ENCODE peak calls at places on chromosome 15, in four cellular contexts. One of them, this sample, is unnamed.
A peak's percentile ranks its signal among the peaks of the same experiment; 100 is the strongest.

GRCh38 chr15:85582719-85583089 is 202.3 kb downstream of the AKAP13 start:
- DNase-seq in upper lobe of left lung: peak; percentile 71
- DNase-seq in IMR-90: peak; percentile 46
- DNase-seq in pancreas: no peak
- DNase-seq in this sample: peak; percentile 35

GRCh38 chr15:89479173-89479572 is 17.2 kb downstream of the RHCG start:
- DNase-seq in IMR-90: no peak
- DNase-seq in pancreas: no peak
- DNase-seq in upper lobe of left lung: no peak
- DNase-seq in this sample: no peak

GRCh38 chr15:74780983-74781672 is 752 bp upstream of the CSK start:
- DNase-seq in pancreas: no peak
- DNase-seq in IMR-90: peak; percentile 28
- DNase-seq in upper lobe of left lung: peak; percentile 78
- DNase-seq in this sample: no peak

GRCh38 chr15:51093865-51094605 is 671 bp downstream of the TNFAIP8L3 start:
- DNase-seq in upper lobe of left lung: peak; percentile 41
- DNase-seq in IMR-90: no peak
- DNase-seq in pancreas: peak; percentile 71
- DNase-seq in this sample: no peak

GRCh38 chr15:88832791-88833190 is 29.6 kb downstream of the ACAN start:
- DNase-seq in pancreas: no peak
- DNase-seq in upper lobe of left lung: no peak
- DNase-seq in IMR-90: no peak
- DNase-seq in this sample: no peak

GRCh38 chr15:81981888-81982287 is 63.9 kb downstream of the MEX3B start:
- DNase-seq in IMR-90: no peak
- DNase-seq in upper lobe of left lung: no peak
- DNase-seq in pancreas: no peak
- DNase-seq in this sample: no peak

GRCh38 chr15:91271565-91272153 is 171.6 kb downstream of the SV2B start:
- DNase-seq in pancreas: no peak
- DNase-seq in upper lobe of left lung: peak; percentile 35
- DNase-seq in IMR-90: peak; percentile 65
- DNase-seq in this sample: no peak

GRCh38 chr15:98844261-98844660 is 163.3 kb downstream of the PGPEP1L start:
- DNase-seq in upper lobe of left lung: no peak
- DNase-seq in IMR-90: no peak
- DNase-seq in pancreas: no peak
- DNase-seq in this sample: no peak

GRCh38 chr15:25803541-25803940 is 59.6 kb downstream of the ATP10A start:
- DNase-seq in IMR-90: no peak
- DNase-seq in upper lobe of left lung: peak; percentile 16
- DNase-seq in pancreas: no peak
- DNase-seq in this sample: no peak

GRCh38 chr15:100341662-100342560 is at the start of gene ADAMTS17:
- DNase-seq in IMR-90: peak; percentile 39
- DNase-seq in upper lobe of left lung: peak; percentile 96
- DNase-seq in pancreas: peak; percentile 93
- DNase-seq in this sample: peak; percentile 96

GRCh38 chr15:93035953-93036810 is 52.8 kb downstream of the RGMA start:
- DNase-seq in upper lobe of left lung: peak; percentile 66
- DNase-seq in pancreas: peak; percentile 66
- DNase-seq in IMR-90: peak; percentile 30
- DNase-seq in this sample: peak; percentile 48

GRCh38 chr15:48696627-48697312 is 51.3 kb upstream of the FBN1 start:
- DNase-seq in IMR-90: peak; percentile 58
- DNase-seq in upper lobe of left lung: no peak
- DNase-seq in pancreas: no peak
- DNase-seq in this sample: no peak

GRCh38 chr15:65990298-65990981 is 121.1 kb downstream of the RAB11A start:
- DNase-seq in upper lobe of left lung: no peak
- DNase-seq in IMR-90: no peak
- DNase-seq in pancreas: no peak
- DNase-seq in this sample: no peak

GRCh38 chr15:90664650-90665287 is 52.4 kb upstream of the BLM start:
- DNase-seq in upper lobe of left lung: peak; percentile 46
- DNase-seq in pancreas: peak; percentile 72
- DNase-seq in IMR-90: peak; percentile 31
- DNase-seq in this sample: no peak

GRCh38 chr15:88603885-88604284 is 17.3 kb upstream of the AEN start:
- DNase-seq in upper lobe of left lung: no peak
- DNase-seq in pancreas: no peak
- DNase-seq in IMR-90: no peak
- DNase-seq in this sample: no peak

GRCh38 chr15:87477056-87477455 is 779.5 kb downstream of the NTRK3 start:
- DNase-seq in pancreas: no peak
- DNase-seq in IMR-90: no peak
- DNase-seq in upper lobe of left lung: no peak
- DNase-seq in this sample: no peak

GRCh38 chr15:85625856-85626255 is 168.9 kb downstream of the KLHL25 start:
- DNase-seq in upper lobe of left lung: no peak
- DNase-seq in IMR-90: peak; percentile 96
- DNase-seq in pancreas: no peak
- DNase-seq in this sample: no peak

GRCh38 chr15:60390231-60390630 is 7.6 kb downstream of the ANXA2 start:
- DNase-seq in IMR-90: no peak
- DNase-seq in pancreas: no peak
- DNase-seq in upper lobe of left lung: no peak
- DNase-seq in this sample: no peak

GRCh38 chr15:84582583-84583157 is 18.1 kb upstream of the ZSCAN2 start:
- DNase-seq in upper lobe of left lung: no peak
- DNase-seq in pancreas: no peak
- DNase-seq in IMR-90: no peak
- DNase-seq in this sample: no peak

DNA sequence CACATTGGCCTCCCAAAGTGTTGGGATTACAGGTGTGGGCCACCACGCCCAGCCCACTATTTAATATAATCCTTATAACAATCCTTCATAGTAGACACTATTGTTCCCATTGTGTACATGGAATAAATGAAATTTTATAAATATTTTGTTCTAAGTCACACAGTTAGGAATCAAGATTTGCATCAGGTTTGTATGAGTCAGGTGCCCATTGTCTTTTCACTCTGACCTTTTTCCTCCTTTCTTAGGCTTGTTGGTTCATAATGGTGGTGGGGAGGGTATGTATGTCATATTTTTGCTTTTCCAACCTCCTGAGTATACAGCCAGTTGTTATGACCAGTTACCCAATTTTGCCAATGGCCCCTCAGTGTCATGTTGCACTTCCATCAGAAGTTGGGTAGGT is 18.0 kb upstream of the SLC30A4 start:
- DNase-seq in pancreas: no peak
- DNase-seq in upper lobe of left lung: no peak
- DNase-seq in IMR-90: no peak
- DNase-seq in this sample: no peak
- TF ChIP-seq CTCF in pancreas: no peak
- TF ChIP-seq CTCF in upper lobe of left lung: no peak
- TF ChIP-seq CTCF in IMR-90: no peak
- TF ChIP-seq CTCF in this sample: no peak

GRCh38 chr15:31325432-31325975 is 1.1 kb upstream of the KLF13 start:
- DNase-seq in IMR-90: peak; percentile 6
- DNase-seq in upper lobe of left lung: peak; percentile 73
- DNase-seq in pancreas: no peak
- DNase-seq in this sample: peak; percentile 58

GRCh38 chr15:31324739-31325431 is 1.8 kb upstream of the KLF13 start:
- DNase-seq in upper lobe of left lung: no peak
- DNase-seq in IMR-90: no peak
- DNase-seq in pancreas: no peak
- DNase-seq in this sample: no peak

GRCh38 chr15:31321418-31321817 is 5.2 kb upstream of the KLF13 start:
- DNase-seq in IMR-90: no peak
- DNase-seq in pancreas: no peak
- DNase-seq in upper lobe of left lung: no peak
- DNase-seq in this sample: no peak

GRCh38 chr15:31322486-31322885 is 4.1 kb upstream of the KLF13 start:
- DNase-seq in upper lobe of left lung: no peak
- DNase-seq in IMR-90: no peak
- DNase-seq in pancreas: no peak
- DNase-seq in this sample: no peak

GRCh38 chr15:31323627-31324026 is 3.0 kb upstream of the KLF13 start:
- DNase-seq in upper lobe of left lung: no peak
- DNase-seq in IMR-90: no peak
- DNase-seq in pancreas: no peak
- DNase-seq in this sample: no peak
- H3K4me1 ChIP-seq in upper lobe of left lung: peaks cover 9% of the 10 kb centered on the region
- H3K4me1 ChIP-seq in IMR-90: peaks cover 5% of the 10 kb centered on the region
- H3K4me1 ChIP-seq in pancreas: no peaks in the 10 kb centered on the region
- H3K4me1 ChIP-seq in this sample: no peaks in the 10 kb centered on the region

DNA sequence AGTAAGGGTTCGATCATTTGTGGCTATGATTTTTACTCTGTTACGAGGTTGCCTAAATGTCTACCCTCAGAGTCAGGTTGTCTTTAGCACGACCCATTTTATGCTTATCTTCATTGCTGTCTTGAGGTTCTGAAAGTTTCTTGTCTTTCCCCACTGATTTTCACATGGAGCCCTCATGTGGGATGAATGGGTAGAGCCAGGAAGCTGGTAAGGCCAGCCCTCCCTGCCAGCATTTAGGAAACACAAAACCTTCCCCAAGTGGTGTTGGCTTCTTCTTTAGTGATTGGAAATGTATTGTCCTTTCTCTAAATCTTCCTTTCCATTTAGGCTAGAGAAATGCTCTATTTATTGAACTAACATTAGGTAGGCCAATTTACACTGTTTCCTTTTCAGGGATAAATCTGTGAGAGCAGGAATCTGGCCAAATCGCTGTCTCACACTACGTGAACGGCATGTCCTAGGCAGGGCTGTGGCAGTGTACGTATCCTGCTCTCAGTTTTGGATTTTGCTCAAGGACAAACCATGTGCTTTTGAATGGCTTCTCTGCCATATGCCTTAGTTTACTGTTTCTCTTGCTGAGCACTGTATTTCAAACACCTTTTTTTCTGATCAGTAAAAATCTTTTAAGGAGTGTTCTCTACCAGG is 43.7 kb downstream of the MYZAP start:
- DNase-seq in upper lobe of left lung: no peak
- DNase-seq in pancreas: no peak
- DNase-seq in IMR-90: no peak
- DNase-seq in this sample: no peak
- TF ChIP-seq CTCF in upper lobe of left lung: no peak
- TF ChIP-seq CTCF in pancreas: no peak
- TF ChIP-seq CTCF in IMR-90: no peak
- TF ChIP-seq CTCF in this sample: no peak

GRCh38 chr15:70267879-70268278 is 170.2 kb upstream of the TLE3 start:
- DNase-seq in upper lobe of left lung: peak; percentile 43
- DNase-seq in IMR-90: peak; percentile 15
- DNase-seq in pancreas: no peak
- DNase-seq in this sample: no peak

GRCh38 chr15:70265986-70266385 is 168.3 kb upstream of the TLE3 start:
- DNase-seq in upper lobe of left lung: no peak
- DNase-seq in IMR-90: no peak
- DNase-seq in pancreas: peak; percentile 16
- DNase-seq in this sample: no peak

GRCh38 chr15:70267306-70267705 is 169.6 kb upstream of the TLE3 start:
- DNase-seq in pancreas: no peak
- DNase-seq in upper lobe of left lung: no peak
- DNase-seq in IMR-90: no peak
- DNase-seq in this sample: no peak

GRCh38 chr15:70265466-70265978 is 167.8 kb upstream of the TLE3 start:
- DNase-seq in IMR-90: no peak
- DNase-seq in pancreas: peak; percentile 43
- DNase-seq in upper lobe of left lung: no peak
- DNase-seq in this sample: no peak

GRCh38 chr15:70266412-70267089 is 168.8 kb upstream of the TLE3 start:
- DNase-seq in upper lobe of left lung: peak; percentile 88
- DNase-seq in pancreas: no peak
- DNase-seq in IMR-90: no peak
- DNase-seq in this sample: no peak
- H3K4me1 ChIP-seq in upper lobe of left lung: peaks cover 36% of the 10 kb centered on the region
- H3K4me1 ChIP-seq in pancreas: no peaks in the 10 kb centered on the region
- H3K4me1 ChIP-seq in IMR-90: peaks cover 5% of the 10 kb centered on the region
- H3K4me1 ChIP-seq in this sample: no peaks in the 10 kb centered on the region

GRCh38 chr15:38074029-38074428 is 139.6 kb downstream of the TMCO5A start:
- DNase-seq in IMR-90: no peak
- DNase-seq in upper lobe of left lung: no peak
- DNase-seq in pancreas: no peak
- DNase-seq in this sample: no peak

GRCh38 chr15:38072007-38072506 is 137.6 kb downstream of the TMCO5A start:
- DNase-seq in IMR-90: no peak
- DNase-seq in upper lobe of left lung: no peak
- DNase-seq in pancreas: no peak
- DNase-seq in this sample: no peak

GRCh38 chr15:38071211-38071972 is 137.0 kb downstream of the TMCO5A start:
- DNase-seq in upper lobe of left lung: peak; percentile 38
- DNase-seq in pancreas: no peak
- DNase-seq in IMR-90: no peak
- DNase-seq in this sample: no peak

GRCh38 chr15:38073278-38073930 is 139.0 kb downstream of the TMCO5A start:
- DNase-seq in upper lobe of left lung: no peak
- DNase-seq in IMR-90: peak; percentile 35
- DNase-seq in pancreas: no peak
- DNase-seq in this sample: no peak

GRCh38 chr15:38072507-38073277 is 138.3 kb downstream of the TMCO5A start:
- DNase-seq in upper lobe of left lung: peak; percentile 68
- DNase-seq in IMR-90: peak; percentile 71
- DNase-seq in pancreas: peak; percentile 82
- DNase-seq in this sample: peak; percentile 89
- TF ChIP-seq CTCF in upper lobe of left lung: peak; percentile 11
- TF ChIP-seq CTCF in IMR-90: peak; percentile 25
- TF ChIP-seq CTCF in pancreas: no peak
- TF ChIP-seq CTCF in this sample: no peak